ENCODE peak calls at places on chromosomes 2 and 18, in ten cellular contexts. W is heart left ventricle; T is A549; U is CD8-positive, alpha-beta T cell; D is PC-3; O is right atrium auricular region; P is stomach; N is K562; A is IMR-90; S is gastrocnemius medialis. X is an unnamed sample.

GRCh38 chr2:25187729-25188350 is 19.5 kb upstream of the POMC start:
- DNase-seq in W (no peak), T (no peak), U (no peak), D (no peak), O (no peak), P (no peak), N (no peak), A (no peak), S (no peak), X (no peak)

GRCh38 chr2:26470601-26471260 is 7.2 kb downstream of the OTOF start:
- DNase-seq in W (no peak), T (no peak), U (no peak), D (no peak), O (no peak), P (no peak), N (no peak), A (no peak), S (no peak), X (no peak)

GRCh38 chr2:217273158-217273557 is 413.3 kb upstream of the TNP1 start:
- DNase-seq in W (no peak), T (no peak), U (no peak), D (no peak), O (no peak), P (no peak), N (no peak), A (no peak), S (no peak), X (no peak)

GRCh38 chr18:35002120-35002519 is 39.1 kb upstream of the MAPRE2 start:
- DNase-seq in W (no peak), T (no peak), U (no peak), D (no peak), O (no peak), P (no peak), N (no peak), A (no peak), S (no peak), X (no peak)

GRCh38 chr18:47184419-47185050 is 8.4 kb upstream of the IER3IP1 start:
- DNase-seq in W (no peak), T (peak; percentile 61), U (no peak), D (no peak), O (no peak), P (no peak), N (peak; percentile 86), A (peak; percentile 51), S (no peak), X (peak; percentile 19)

GRCh38 chr2:172234716-172235661 is 132.3 kb upstream of the DLX2 start:
- DNase-seq in W (no peak), T (no peak), U (peak; percentile 37), D (no peak), O (no peak), P (peak; percentile 60), N (peak; percentile 19), A (no peak), S (no peak), X (no peak)

GRCh38 chr2:37378411-37378810 is 34.0 kb downstream of the QPCT start:
- DNase-seq in W (no peak), T (no peak), U (no peak), D (peak; percentile 85), O (no peak), P (no peak), N (no peak), A (peak; percentile 63), S (peak; percentile 24), X (no peak)

GRCh38 chr2:173884403-173884802 is 80.8 kb downstream of the SP3 start:
- DNase-seq in W (peak; percentile 69), T (peak; percentile 46), U (peak; percentile 35), D (peak; percentile 78), O (peak; percentile 72), P (peak; percentile 76), N (peak; percentile 74), A (peak; percentile 32), S (peak; percentile 41), X (peak; percentile 50)

GRCh38 chr2:210546424-210547223 is 9.8 kb upstream of the CPS1 start:
- DNase-seq in W (no peak), T (no peak), U (no peak), D (no peak), O (no peak), P (no peak), N (no peak), A (no peak), S (no peak), X (no peak)

GRCh38 chr2:164514491-164514890 is 106.8 kb downstream of the GRB14 start:
- DNase-seq in W (no peak), T (peak; percentile 28), U (no peak), D (peak; percentile 95), O (no peak), P (no peak), N (no peak), A (no peak), S (no peak), X (no peak)

GRCh38 chr2:241904011-241904718 is 34.6 kb downstream of the RTP5 start:
- DNase-seq in W (no peak), T (no peak), U (no peak), D (no peak), O (no peak), P (peak; percentile 20), N (no peak), A (no peak), S (no peak), X (no peak)

GRCh38 chr2:211085056-211085680 is 528.8 kb downstream of the CPS1 start:
- DNase-seq in W (no peak), T (peak; percentile 33), U (no peak), D (peak; percentile 81), O (no peak), P (no peak), N (peak; percentile 9), A (peak; percentile 1), S (no peak), X (no peak)

GRCh38 chr18:40911041-40911440 is 1044.0 kb upstream of the PIK3C3 start:
- DNase-seq in W (no peak), T (no peak), U (no peak), D (peak; percentile 49), O (no peak), P (no peak), N (no peak), A (peak; percentile 79), S (no peak), X (no peak)

GRCh38 chr2:25312958-25313710 is 28.6 kb downstream of the DNMT3A start:
- DNase-seq in W (peak; percentile 37), T (no peak), U (peak; percentile 46), D (no peak), O (no peak), P (no peak), N (no peak), A (no peak), S (no peak), X (no peak)

GRCh38 chr18:23722646-23723045 is 33.4 kb downstream of the LAMA3 start:
- DNase-seq in W (no peak), T (no peak), U (no peak), D (no peak), O (no peak), P (no peak), N (no peak), A (peak; percentile 31), S (no peak), X (peak; percentile 64)

GRCh38 chr2:72148975-72149555 is 1.4 kb upstream of the CYP26B1 start:
- DNase-seq in W (peak; percentile 71), T (peak; percentile 62), U (no peak), D (peak; percentile 40), O (peak; percentile 58), P (peak; percentile 39), N (peak; percentile 48), A (peak; percentile 10), S (peak; percentile 21), X (peak; percentile 14)

GRCh38 chr2:46187112-46187618 is 110.0 kb upstream of the EPAS1 start:
- DNase-seq in W (no peak), T (no peak), U (no peak), D (peak; percentile 62), O (peak; percentile 68), P (peak; percentile 64), N (no peak), A (peak; percentile 71), S (no peak), X (peak; percentile 54)

DNA sequence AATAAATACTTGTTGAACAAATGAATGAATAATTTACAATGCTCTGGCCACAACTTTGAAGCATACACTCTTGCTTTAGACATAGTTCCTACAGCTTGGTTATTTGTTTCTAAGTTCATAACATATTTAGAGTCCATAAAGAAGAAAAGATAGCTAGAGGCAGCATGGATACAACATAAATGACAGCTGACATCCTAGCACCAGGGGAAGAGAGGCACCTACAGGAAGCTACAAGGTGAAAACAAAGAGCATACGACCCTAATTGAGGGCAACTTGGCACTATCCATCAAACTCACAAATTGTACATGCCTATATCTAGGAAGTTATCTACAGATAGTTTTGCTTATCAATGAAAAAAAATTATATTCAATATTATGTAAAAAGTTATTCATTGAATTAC is 88.9 kb downstream of the PLEKHM3 start:
- DNase-seq in W (no peak), T (no peak), U (no peak), D (no peak), O (no peak), P (no peak), N (no peak), A (no peak), S (no peak), X (no peak)
- TF ChIP-seq CTCF in W (no peak), T (no peak), U (no peak), D (no peak), O (no peak), P (no peak), N (no peak), A (no peak), S (no peak), X (no peak)

GRCh38 chr2:9235388-9236344 is 29.1 kb downstream of the ASAP2 start:
- DNase-seq in W (no peak), T (no peak), U (no peak), D (no peak), O (no peak), P (no peak), N (no peak), A (peak; percentile 74), S (no peak), X (peak; percentile 70)
- H3K4me1 ChIP-seq in W (peaks cover 67% of the 10 kb centered on the region), T (peaks cover 67% of the 10 kb centered on the region), U (no peaks in the 10 kb centered on the region), D (peaks cover 71% of the 10 kb centered on the region), O (no peaks in the 10 kb centered on the region), P (peaks cover 76% of the 10 kb centered on the region), N (peaks cover 26% of the 10 kb centered on the region), A (peaks cover 54% of the 10 kb centered on the region), S (peaks cover 26% of the 10 kb centered on the region), X (peaks cover 6% of the 10 kb centered on the region)

GRCh38 chr2:185402474-185402873 is 336.1 kb upstream of the FSIP2 start:
- DNase-seq in W (no peak), T (no peak), U (no peak), D (no peak), O (no peak), P (no peak), N (no peak), A (no peak), S (no peak), X (no peak)

DNA sequence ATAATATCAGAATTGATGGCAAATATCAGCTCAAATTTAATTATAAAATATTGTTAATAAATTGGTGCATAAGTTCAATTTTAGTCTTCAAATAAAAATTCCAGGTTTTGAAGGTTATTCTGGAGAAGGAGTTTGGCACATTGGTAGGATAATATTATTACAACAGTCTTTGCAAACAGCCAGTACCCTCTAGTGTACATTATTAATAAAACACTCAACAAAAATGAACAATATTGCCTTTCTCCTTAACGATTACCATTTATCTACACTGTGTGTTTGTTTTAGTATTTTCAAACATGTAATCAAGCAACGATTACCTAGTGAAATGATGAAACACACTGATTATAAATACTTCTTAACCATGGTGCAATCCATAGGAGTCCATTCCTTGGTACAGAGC is 334.0 kb upstream of the FSIP2 start:
- DNase-seq in W (no peak), T (no peak), U (no peak), D (no peak), O (no peak), P (no peak), N (no peak), A (no peak), S (no peak), X (no peak)
- TF ChIP-seq CTCF in W (no peak), T (no peak), U (no peak), D (peak; percentile 44), O (no peak), P (no peak), N (no peak), A (no peak), S (no peak), X (no peak)

GRCh38 chr2:64659252-64659651 is 5.5 kb upstream of the SERTAD2 start:
- DNase-seq in W (no peak), T (no peak), U (no peak), D (no peak), O (no peak), P (no peak), N (no peak), A (no peak), S (no peak), X (no peak)
- H3K4me1 ChIP-seq in W (peaks cover 11% of the 10 kb centered on the region), T (peaks cover 17% of the 10 kb centered on the region), U (peaks cover 41% of the 10 kb centered on the region), D (peaks cover 32% of the 10 kb centered on the region), O (no peaks in the 10 kb centered on the region), P (peaks cover 16% of the 10 kb centered on the region), N (peaks cover 10% of the 10 kb centered on the region), A (peaks cover 3% of the 10 kb centered on the region), S (peaks cover 7% of the 10 kb centered on the region), X (no peaks in the 10 kb centered on the region)

X was measured in uterus.